ENCODE peak calls at places on chromosomes 16 and 17, in five cellular contexts. G is GM12878, D is pancreas, W is mucosa of descending colon, I is PC-9. E is an unnamed sample.

GRCh38 chr16:31861415-31861814 is 12.2 kb upstream of the ZNF267 start:
- DNase-seq in G (no peak), D (no peak), W (no peak), I (no peak), E (no peak)

GRCh38 chr17:81164464-81165245 is 652 bp upstream of the PVALEF start:
- DNase-seq in G (no peak), D (peak; percentile 91), W (no peak), I (no peak), E (no peak)

GRCh38 chr16:47492428-47493357 is 31.6 kb downstream of the PHKB start:
- DNase-seq in G (peak; percentile 76), D (no peak), W (peak; percentile 52), I (no peak), E (peak; percentile 71)

GRCh38 chr17:57395721-57396321 is 139.5 kb downstream of the MSI2 start:
- DNase-seq in G (no peak), D (no peak), W (no peak), I (no peak), E (no peak)

GRCh38 chr16:87027056-87027616 is 290.1 kb downstream of the C16orf95 start:
- DNase-seq in G (no peak), D (no peak), W (no peak), I (no peak), E (no peak)

GRCh38 chr16:68146583-68146982 is 61.4 kb downstream of the NFATC3 start:
- DNase-seq in G (no peak), D (no peak), W (no peak), I (no peak), E (no peak)

GRCh38 chr16:80527297-80527696 is 13.5 kb upstream of the DYNLRB2 start:
- DNase-seq in G (no peak), D (no peak), W (peak; percentile 37), I (peak; percentile 11), E (no peak)

GRCh38 chr16:19748389-19749110 is 30.5 kb downstream of the IQCK start:
- DNase-seq in G (no peak), D (no peak), W (no peak), I (no peak), E (no peak)

GRCh38 chr17:65683428-65683827 is 122.0 kb upstream of the AXIN2 start:
- DNase-seq in G (no peak), D (no peak), W (no peak), I (no peak), E (no peak)

GRCh38 chr17:35849469-35850348 is 19.0 kb downstream of the HEATR9 start:
- DNase-seq in G (peak; percentile 20), D (no peak), W (peak; percentile 64), I (peak; percentile 26), E (no peak)

GRCh38 chr17:61325382-61326073 is 74.1 kb upstream of the TBX2 start:
- DNase-seq in G (no peak), D (no peak), W (no peak), I (no peak), E (no peak)

GRCh38 chr17:9644910-9645751 is at the start of gene USP43:
- DNase-seq in G (no peak), D (peak; percentile 88), W (peak; percentile 76), I (peak; percentile 90), E (peak; percentile 87)

GRCh38 chr16:72856797-72857196 is 191.1 kb downstream of the ZFHX3 start:
- DNase-seq in G (no peak), D (no peak), W (peak; percentile 23), I (no peak), E (peak; percentile 47)

GRCh38 chr17:75572713-75573539 is 14.7 kb upstream of the MYO15B start:
- DNase-seq in G (no peak), D (no peak), W (no peak), I (no peak), E (peak; percentile 60)

GRCh38 chr16:6880263-6880662 is 452.4 kb upstream of the RBFOX1 start:
- DNase-seq in G (no peak), D (no peak), W (no peak), I (no peak), E (no peak)

GRCh38 chr16:53792161-53792951 is 88.4 kb downstream of the FTO start:
- DNase-seq in G (no peak), D (no peak), W (no peak), I (no peak), E (no peak)

GRCh38 chr17:36839256-36839655 is 98.0 kb upstream of the LHX1 start:
- DNase-seq in G (no peak), D (no peak), W (no peak), I (no peak), E (no peak)

GRCh38 chr17:40779181-40779909 is 3.0 kb downstream of the KRT27 start:
- DNase-seq in G (no peak), D (peak; percentile 21), W (peak; percentile 4), I (peak; percentile 25), E (peak; percentile 84)

GRCh38 chr17:75069783-75070182 is 18.0 kb upstream of the SLC16A5 start:
- DNase-seq in G (no peak), D (peak; percentile 12), W (peak; percentile 70), I (no peak), E (no peak)

GRCh38 chr17:50354198-50354597 is 8.3 kb downstream of the XYLT2 start:
- DNase-seq in G (no peak), D (no peak), W (no peak), I (no peak), E (peak; percentile 54)

GRCh38 chr16:83969771-83970429 is 1.9 kb downstream of the NECAB2 start:
- DNase-seq in G (no peak), D (peak; percentile 60), W (no peak), I (no peak), E (no peak)

GRCh38 chr16:66616592-66616991 is 12.1 kb downstream of the CMTM3 start:
- DNase-seq in G (no peak), D (no peak), W (no peak), I (no peak), E (no peak)

GRCh38 chr17:5785867-5786509 is 201.7 kb upstream of the NLRP1 start:
- DNase-seq in G (peak; percentile 59), D (no peak), W (no peak), I (no peak), E (no peak)

GRCh38 chr16:66120656-66121055 is 245.8 kb upstream of the CDH5 start:
- DNase-seq in G (no peak), D (no peak), W (no peak), I (no peak), E (no peak)

GRCh38 chr16:52991572-52991971 is 61.1 kb downstream of the CHD9NB start:
- DNase-seq in G (no peak), D (no peak), W (no peak), I (no peak), E (no peak)

GRCh38 chr17:82242698-82242976 is 13.8 kb downstream of the SLC16A3 start:
- DNase-seq in G (no peak), D (no peak), W (no peak), I (no peak), E (no peak)

GRCh38 chr16:30166202-30166902 is 17.1 kb upstream of the CORO1A start:
- DNase-seq in G (peak; percentile 73), D (no peak), W (no peak), I (no peak), E (no peak)

GRCh38 chr16:29306953-29307597 is 99.4 kb downstream of the NPIPB11 start:
- DNase-seq in G (no peak), D (peak; percentile 28), W (no peak), I (no peak), E (peak; percentile 32)

GRCh38 chr16:88566158-88566557 is 4.0 kb upstream of the ZC3H18 start:
- DNase-seq in G (no peak), D (no peak), W (no peak), I (peak; percentile 20), E (no peak)

DNA sequence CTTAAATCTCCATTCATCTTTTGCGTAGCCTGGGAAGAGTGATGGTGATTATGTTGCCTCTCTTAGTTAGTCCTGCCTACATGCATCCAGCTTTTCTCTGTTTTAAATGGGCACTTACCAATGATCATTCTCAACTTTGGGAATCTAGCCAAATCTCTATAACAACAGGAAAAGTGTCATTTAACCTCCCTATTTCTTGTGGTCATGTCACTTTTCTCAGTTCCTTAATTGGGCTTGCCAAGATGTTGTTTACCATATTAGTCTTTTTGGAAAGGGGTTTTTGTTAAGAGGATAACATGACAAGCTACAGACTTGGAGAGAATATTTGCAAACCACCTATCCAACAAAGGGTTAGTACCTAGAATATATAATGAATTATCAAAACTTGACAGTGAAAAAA is 15.6 kb upstream of the CLEC10A start:
- DNase-seq in G (peak; percentile 54), D (no peak), W (no peak), I (no peak), E (no peak)
- H3K4me1 ChIP-seq in G (peaks cover 18% of the 10 kb centered on the region), D (no peaks in the 10 kb centered on the region), W (no peaks in the 10 kb centered on the region), I (peaks cover 5% of the 10 kb centered on the region), E (no peaks in the 10 kb centered on the region)

GRCh38 chr17:64390066-64390465 is 594 bp downstream of the PECAM1 start:
- DNase-seq in G (no peak), D (no peak), W (no peak), I (no peak), E (no peak)

GRCh38 chr17:64387145-64387473 is 3.6 kb downstream of the PECAM1 start:
- DNase-seq in G (no peak), D (no peak), W (no peak), I (no peak), E (peak; percentile 36)

GRCh38 chr17:64386412-64387144 is 4.1 kb downstream of the PECAM1 start:
- DNase-seq in G (no peak), D (no peak), W (no peak), I (no peak), E (peak; percentile 54)

GRCh38 chr17:64387545-64388171 is 3.0 kb downstream of the PECAM1 start:
- DNase-seq in G (no peak), D (no peak), W (no peak), I (no peak), E (peak; percentile 58)

DNA sequence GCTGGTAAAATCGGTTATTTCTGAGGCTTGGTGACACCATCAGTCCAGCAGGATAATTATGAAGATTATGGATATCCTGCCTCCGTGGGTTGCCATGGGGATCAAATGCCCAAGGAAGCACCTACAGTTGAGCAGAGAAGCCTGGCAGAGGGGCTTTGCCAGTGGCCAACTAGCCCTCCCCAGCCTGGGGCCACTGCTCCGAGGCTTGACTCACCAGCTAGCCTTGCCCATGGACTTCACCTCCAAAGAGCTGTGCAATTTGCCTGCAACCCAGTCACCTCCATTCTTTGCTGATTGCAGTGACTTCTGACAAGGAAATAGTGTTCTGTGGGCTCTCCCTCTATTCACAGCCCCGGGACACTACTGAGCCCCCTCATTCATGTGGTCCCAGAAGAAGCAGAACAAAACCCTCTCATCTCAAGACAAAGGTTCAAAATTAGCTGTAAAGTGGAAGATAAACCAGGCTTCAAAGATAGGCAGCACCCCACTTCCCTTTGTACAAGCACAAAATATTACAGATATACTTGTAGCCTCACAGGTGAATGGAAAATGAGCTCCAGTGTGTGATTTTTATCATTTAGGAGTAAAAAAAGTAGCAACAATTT is 1.6 kb downstream of the PECAM1 start:
- DNase-seq in G (no peak), D (no peak), W (no peak), I (no peak), E (peak; percentile 46)
- H3K4me3 ChIP-seq in G (no peak overlapping the region), D (no peak overlapping the region), W (no peak overlapping the region), I (peak overlapping the region; percentile 85), E (peak overlapping the region; percentile 46)

DNA sequence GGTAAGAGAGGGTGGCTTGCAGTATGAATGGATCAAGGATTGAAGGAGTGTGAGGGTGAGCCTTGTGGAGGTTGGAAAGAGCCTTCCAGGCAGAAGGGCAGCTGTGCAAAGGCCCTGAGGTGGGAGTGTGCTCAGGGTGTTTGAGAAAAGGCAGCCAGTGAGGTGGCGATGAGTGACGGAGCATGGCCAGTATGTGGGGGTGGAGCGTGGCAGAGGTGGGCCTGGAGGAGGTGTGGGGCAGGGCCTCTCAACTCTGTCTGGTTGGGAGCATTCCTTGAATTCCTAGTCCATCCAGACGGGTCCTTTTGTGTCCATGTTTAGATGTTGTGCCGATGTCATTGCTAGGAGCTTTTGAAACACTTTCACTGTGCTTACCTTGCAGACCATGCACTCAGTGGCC is 51.3 kb downstream of the EPN2 start:
- DNase-seq in G (no peak), D (no peak), W (no peak), I (peak; percentile 18), E (no peak)
- H3K4me1 ChIP-seq in G (peaks cover 10% of the 10 kb centered on the region), D (no peaks in the 10 kb centered on the region), W (peaks cover 12% of the 10 kb centered on the region), I (no peaks in the 10 kb centered on the region), E (peaks cover 26% of the 10 kb centered on the region)

GRCh38 chr17:17890773-17891759 is 54.3 kb upstream of the SREBF1 start:
- DNase-seq in G (no peak), D (no peak), W (peak; percentile 65), I (peak; percentile 71), E (peak; percentile 73)
- H3K4me3 ChIP-seq in G (no peak overlapping the region), D (no peak overlapping the region), W (no peak overlapping the region), I (no peak overlapping the region), E (no peak overlapping the region)